ENCODE peak calls at places on chromosomes 4 and X, in six cellular contexts. G is psoas muscle, F is SK-N-SH, X is fibroblast of lung, S is suprapubic skin, Z is right lobe of liver. I is an unnamed sample.
A peak's percentile ranks its signal among the peaks of the same experiment; 100 is the strongest.

GRCh38 chr4:143713556-143714289 is 13.2 kb upstream of the FREM3 start:
- DNase-seq in S (no peak), X (no peak), Z (no peak), F (no peak), G (no peak), I (no peak)

GRCh38 chr4:158056689-158057245 is 116.1 kb downstream of the GASK1B start:
- DNase-seq in G (no peak), F (no peak), X (no peak), Z (no peak), S (no peak), I (no peak)

GRCh38 chr4:165874072-165874798 is 1.2 kb downstream of the TLL1 start:
- DNase-seq in F (peak; percentile 16), Z (no peak), X (no peak), G (no peak), S (peak; percentile 79), I (no peak)

GRCh38 chr4:111778543-111778942 is 366.7 kb upstream of the FAM241A start:
- DNase-seq in S (no peak), G (no peak), F (no peak), Z (no peak), X (no peak), I (no peak)

GRCh38 chr4:64000241-64000640 is 409.0 kb downstream of the TECRL start:
- DNase-seq in S (no peak), X (no peak), G (no peak), F (no peak), Z (no peak), I (no peak)

GRCh38 chr4:32499176-32499575 is 1779.0 kb downstream of the PCDH7 start:
- DNase-seq in S (no peak), Z (no peak), F (no peak), X (peak; percentile 65), G (no peak), I (no peak)

GRCh38 chr4:71540749-71541269 is 202.0 kb downstream of the SLC4A4 start:
- DNase-seq in S (no peak), G (no peak), F (no peak), X (no peak), Z (no peak), I (no peak)

GRCh38 chr4:54553001-54553400 is 104.8 kb upstream of the KIT start:
- DNase-seq in F (no peak), G (no peak), S (no peak), X (peak; percentile 50), Z (no peak), I (no peak)

GRCh38 chr4:163331629-163332360 is 601 bp downstream of the NPY1R start:
- DNase-seq in X (peak; percentile 32), Z (peak; percentile 53), S (no peak), G (peak; percentile 15), F (peak; percentile 36), I (no peak)

GRCh38 chrX:76127341-76127740 is 45.5 kb upstream of the PBDC1 start:
- DNase-seq in X (no peak), F (no peak), S (no peak), Z (no peak), G (no peak), I (no peak)

GRCh38 chrX:51852096-51852495 is 41.3 kb upstream of the MAGED1 start:
- DNase-seq in G (no peak), Z (no peak), F (no peak), X (no peak), S (no peak), I (no peak)

GRCh38 chr4:15374697-15375096 is 53.1 kb upstream of the C1QTNF7 start:
- DNase-seq in F (no peak), G (no peak), Z (no peak), S (no peak), X (no peak), I (no peak)

GRCh38 chrX:6861456-6861855 is 286.1 kb upstream of the STS start:
- DNase-seq in S (no peak), Z (no peak), X (no peak), G (no peak), F (no peak), I (no peak)

GRCh38 chrX:29299689-29300088 is 712.4 kb downstream of the IL1RAPL1 start:
- DNase-seq in F (no peak), G (no peak), X (peak; percentile 49), Z (no peak), S (no peak), I (no peak)

GRCh38 chrX:21715825-21716224 is 42.1 kb downstream of the SMPX start:
- DNase-seq in X (no peak), S (no peak), F (peak; percentile 36), Z (no peak), G (no peak), I (no peak)

GRCh38 chrX:134622813-134623185 is 35.5 kb downstream of the PLAC1 start:
- DNase-seq in F (no peak), X (peak; percentile 67), S (no peak), Z (no peak), G (no peak), I (no peak)

GRCh38 chr4:183132081-183132480 is 33.0 kb downstream of the WWC2 start:
- DNase-seq in G (no peak), F (no peak), Z (no peak), S (no peak), X (no peak), I (no peak)

GRCh38 chr4:97367878-97368277 is 775.4 kb downstream of the STPG2 start:
- DNase-seq in F (no peak), S (no peak), Z (no peak), X (peak; percentile 92), G (no peak), I (peak; percentile 39)

GRCh38 chr4:182878633-182879495 is 38.3 kb downstream of the DCTD start:
- DNase-seq in X (no peak), F (peak; percentile 41), S (no peak), G (no peak), Z (no peak), I (no peak)

GRCh38 chr4:172220679-172221078 is 407.5 kb downstream of the GALNTL6 start:
- DNase-seq in S (no peak), G (no peak), X (no peak), F (no peak), Z (no peak), I (no peak)

GRCh38 chr4:176302283-176303275 is 17.2 kb upstream of the SPCS3 start:
- DNase-seq in S (no peak), X (peak; percentile 91), Z (no peak), G (no peak), F (no peak), I (no peak)

GRCh38 chr4:7422098-7422897 is 12.4 kb downstream of the PSAPL1 start:
- DNase-seq in S (peak; percentile 75), G (no peak), Z (no peak), F (peak; percentile 19), X (no peak), I (peak; percentile 4)

GRCh38 chr4:54746228-54746627 is 88.5 kb downstream of the KIT start:
- DNase-seq in F (no peak), G (no peak), S (no peak), Z (no peak), X (peak; percentile 17), I (no peak)

GRCh38 chr4:24890561-24890960 is 22.3 kb downstream of the CCDC149 start:
- DNase-seq in X (no peak), F (no peak), Z (no peak), S (no peak), G (no peak), I (no peak)

GRCh38 chrX:123739474-123739873 is 6.6 kb upstream of the THOC2 start:
- DNase-seq in Z (no peak), S (no peak), X (no peak), F (no peak), G (no peak), I (no peak)

GRCh38 chr4:184824776-184825393 is 883 bp downstream of the ACSL1 start:
- DNase-seq in X (no peak), S (peak; percentile 69), Z (no peak), G (no peak), F (no peak), I (no peak)

GRCh38 chr4:40916880-40917279 is 167.1 kb downstream of the NSUN7 start:
- DNase-seq in S (no peak), Z (no peak), F (no peak), X (no peak), G (peak; percentile 53), I (peak; percentile 63)

GRCh38 chr4:7371122-7371941 is 63.4 kb downstream of the PSAPL1 start:
- DNase-seq in G (no peak), X (peak; percentile 97), F (no peak), Z (no peak), S (no peak), I (no peak)

DNA sequence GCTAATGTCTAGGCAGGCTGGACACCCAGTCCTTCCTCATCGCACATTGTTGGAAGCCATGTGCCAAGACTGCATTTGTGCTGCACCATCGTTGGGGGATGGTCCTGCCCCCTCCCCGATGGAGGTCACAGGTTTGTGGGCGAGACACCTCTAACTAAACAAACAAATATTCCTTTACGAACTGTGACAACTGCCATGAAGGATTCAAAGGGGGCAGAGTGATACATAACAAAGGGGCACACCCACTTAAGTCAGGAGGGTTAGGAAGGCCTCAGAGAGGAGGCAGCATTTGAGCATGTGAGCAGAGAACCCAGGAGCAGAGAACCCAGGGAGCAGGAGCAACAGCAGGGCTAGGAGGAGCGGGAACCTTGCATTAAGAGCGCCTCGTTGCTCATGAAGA is 37.1 kb downstream of the TRIM2 start:
- DNase-seq in G (no peak), S (no peak), X (no peak), Z (no peak), F (no peak), I (no peak)
- H3K36me3 ChIP-seq in G (no peaks in the 10 kb centered on the region), S (no peaks in the 10 kb centered on the region), X (no peaks in the 10 kb centered on the region), Z (no peaks in the 10 kb centered on the region), F (peaks cover 12% of the 10 kb centered on the region), I (no peaks in the 10 kb centered on the region)

DNA sequence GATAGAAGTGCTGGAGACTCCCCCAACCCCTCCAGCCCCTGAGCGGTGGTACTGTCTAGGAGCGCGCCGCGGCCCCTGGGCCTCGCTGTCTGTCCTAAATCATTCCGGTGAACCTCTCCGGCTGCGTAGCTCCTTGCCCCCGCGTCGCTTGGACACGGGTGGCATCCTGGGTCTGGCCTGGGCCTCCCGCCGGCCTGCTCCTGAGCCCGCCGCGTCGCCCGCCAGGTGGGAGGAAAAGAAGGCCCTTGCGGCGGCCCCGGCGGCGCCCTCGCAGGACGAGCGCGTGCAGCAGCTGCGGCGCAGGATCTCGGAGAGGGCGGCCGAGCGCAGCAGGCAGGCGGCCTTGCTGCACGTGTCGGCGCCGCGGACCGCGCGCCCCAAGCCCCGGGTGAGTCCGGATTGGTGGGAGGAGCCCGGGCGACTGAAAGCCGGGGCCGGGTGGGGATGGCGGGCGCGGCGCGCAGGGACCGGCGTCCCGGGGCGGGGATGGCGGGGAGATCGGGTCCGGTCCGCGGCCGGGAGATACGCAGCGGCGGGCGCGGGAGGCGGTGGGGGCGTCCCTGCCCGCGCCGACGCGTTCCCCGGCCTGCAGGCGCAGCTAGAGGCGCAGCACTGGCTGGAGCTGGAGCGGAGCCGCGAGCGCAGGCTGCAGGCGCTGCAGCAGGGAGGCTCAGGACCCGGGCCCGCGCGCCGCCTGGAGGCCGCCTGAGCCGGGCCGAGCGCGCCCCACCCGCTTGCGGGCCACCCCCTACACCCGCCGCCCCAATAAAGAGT is 6.5 kb upstream of the RNF4 start:
- DNase-seq in Z (peak; percentile 76), G (peak; percentile 73), F (peak; percentile 96), X (peak; percentile 79), S (no peak), I (peak; percentile 59)
- TF ChIP-seq CTCF in Z (peak; percentile 48), G (peak; percentile 69), F (peak; percentile 56), X (no peak), S (peak; percentile 66), I (peak; percentile 63)

GRCh38 chr4:2024683-2025082 is 15.9 kb upstream of the NELFA start:
- DNase-seq in Z (no peak), F (no peak), S (no peak), X (no peak), G (no peak), I (no peak)
- H3K9me3 ChIP-seq in Z (no peaks in the 10 kb centered on the region), F (no peaks in the 10 kb centered on the region), S (no peaks in the 10 kb centered on the region), X (no peaks in the 10 kb centered on the region), G (no peaks in the 10 kb centered on the region), I (no peaks in the 10 kb centered on the region)

GRCh38 chrX:16739574-16739973 is 20.2 kb downstream of the SYAP1 start:
- DNase-seq in G (no peak), F (no peak), X (no peak), Z (no peak), S (no peak), I (no peak)
- H3K36me3 ChIP-seq in G (no peaks in the 10 kb centered on the region), F (peaks cover 40% of the 10 kb centered on the region), X (peaks cover 7% of the 10 kb centered on the region), Z (peaks cover 12% of the 10 kb centered on the region), S (peaks cover 54% of the 10 kb centered on the region), I (peaks cover 49% of the 10 kb centered on the region)

I was measured in adrenal gland.